ENCODE peak calls at places on chromosomes 6 and 20, in five cellular contexts. U is GM12878, K is A549, Z is HepG2, O is K562. M is an unnamed sample.

GRCh38 chr6:129575378-129576118 is 134.4 kb downstream of the ARHGAP18 start:
- DNase-seq in Z (peak), U (no peak), K (peak), O (peak), M (peak)

GRCh38 chr20:20763652-20764051 is 51.2 kb upstream of the RALGAPA2 start:
- DNase-seq in O (no peak), K (no peak), Z (no peak), U (no peak), M (no peak)

GRCh38 chr6:101668496-101668895 is 275.0 kb downstream of the GRIK2 start:
- DNase-seq in O (no peak), Z (no peak), K (no peak), U (no peak), M (no peak)

GRCh38 chr6:157644043-157644810 is 178.8 kb upstream of the SNX9 start:
- DNase-seq in U (no peak), K (peak), Z (no peak), O (no peak), M (peak)

GRCh38 chr6:108948252-108948651 is 100.0 kb downstream of the ARMC2 start:
- DNase-seq in U (no peak), K (no peak), Z (no peak), O (no peak), M (no peak)

GRCh38 chr6:43009124-43009523 is 4.6 kb downstream of the MEA1 start:
- DNase-seq in Z (peak), K (peak), U (no peak), O (peak), M (peak)

GRCh38 chr6:133041020-133041419 is 200.1 kb upstream of the EYA4 start:
- DNase-seq in U (no peak), O (peak), K (no peak), Z (no peak), M (no peak)

GRCh38 chr6:87473419-87473903 is 687 bp downstream of the SLC35A1 start:
- DNase-seq in K (peak), O (no peak), Z (peak), U (peak), M (peak)

GRCh38 chr6:27472182-27472616 is 706 bp downstream of the ZNF184 start:
- DNase-seq in K (peak), O (peak), U (peak), Z (peak), M (peak)

GRCh38 chr6:134622382-134623173 is 304.7 kb upstream of the SGK1 start:
- DNase-seq in U (no peak), K (no peak), O (no peak), Z (no peak), M (no peak)

GRCh38 chr20:43691928-43692524 is 25.1 kb downstream of the MYBL2 start:
- DNase-seq in Z (peak), K (peak), O (peak), U (no peak), M (peak)

GRCh38 chr6:126176266-126176665 is 163.6 kb upstream of the CENPW start:
- DNase-seq in K (peak), Z (peak), U (no peak), O (peak), M (peak)

GRCh38 chr6:6314601-6315000 is 5.9 kb downstream of the F13A1 start:
- DNase-seq in K (no peak), O (no peak), Z (no peak), U (no peak), M (peak)

GRCh38 chr6:160139420-160139851 is 17.8 kb downstream of the SLC22A1 start:
- DNase-seq in U (no peak), Z (no peak), O (no peak), K (peak), M (no peak)
- TF ChIP-seq MYC in U (no peak), Z (no peak), O (no peak), K (no peak), M (no peak)

DNA sequence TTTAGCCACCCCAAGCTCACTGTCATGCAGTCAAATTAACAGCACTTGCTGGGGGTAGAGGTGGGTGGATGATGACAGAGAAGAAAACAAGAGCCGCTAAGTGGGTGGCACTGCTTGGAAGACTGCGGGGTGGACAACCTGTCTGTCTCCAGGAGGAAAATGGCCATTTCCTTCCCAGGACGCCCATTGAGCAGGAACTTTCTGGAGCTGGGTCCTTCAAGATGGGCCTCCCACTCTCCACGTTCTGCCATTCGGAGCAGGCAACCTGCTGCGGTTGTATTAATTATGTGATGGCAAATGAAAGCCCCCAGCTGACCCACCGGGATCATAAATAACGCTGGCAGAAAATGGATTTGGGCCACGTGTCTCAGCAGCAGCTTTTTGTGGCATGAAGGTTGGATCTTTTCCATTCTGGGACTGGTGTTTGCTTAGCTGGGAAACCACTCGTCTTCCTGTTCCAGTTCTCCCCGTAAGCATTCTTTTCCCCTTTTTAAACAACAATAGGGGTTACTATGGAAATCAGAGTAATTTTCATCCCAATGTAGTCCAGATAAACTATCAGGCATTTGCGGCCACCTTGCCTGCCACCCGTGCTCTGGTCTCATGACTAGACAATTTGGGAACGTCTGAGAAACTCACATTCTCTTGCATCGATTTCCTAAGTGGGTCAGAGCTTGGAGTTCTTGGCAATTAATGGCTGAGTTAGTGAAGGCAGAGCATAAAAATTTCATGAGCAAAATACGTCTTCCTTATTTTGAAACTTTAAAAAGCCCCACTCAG is 215.5 kb downstream of the ANKRD60 start:
- DNase-seq in K (no peak), O (no peak), Z (no peak), U (no peak), M (no peak)
- TF ChIP-seq MAX in K (no peak), O (no peak), Z (no peak), U (no peak), M (no peak)

DNA sequence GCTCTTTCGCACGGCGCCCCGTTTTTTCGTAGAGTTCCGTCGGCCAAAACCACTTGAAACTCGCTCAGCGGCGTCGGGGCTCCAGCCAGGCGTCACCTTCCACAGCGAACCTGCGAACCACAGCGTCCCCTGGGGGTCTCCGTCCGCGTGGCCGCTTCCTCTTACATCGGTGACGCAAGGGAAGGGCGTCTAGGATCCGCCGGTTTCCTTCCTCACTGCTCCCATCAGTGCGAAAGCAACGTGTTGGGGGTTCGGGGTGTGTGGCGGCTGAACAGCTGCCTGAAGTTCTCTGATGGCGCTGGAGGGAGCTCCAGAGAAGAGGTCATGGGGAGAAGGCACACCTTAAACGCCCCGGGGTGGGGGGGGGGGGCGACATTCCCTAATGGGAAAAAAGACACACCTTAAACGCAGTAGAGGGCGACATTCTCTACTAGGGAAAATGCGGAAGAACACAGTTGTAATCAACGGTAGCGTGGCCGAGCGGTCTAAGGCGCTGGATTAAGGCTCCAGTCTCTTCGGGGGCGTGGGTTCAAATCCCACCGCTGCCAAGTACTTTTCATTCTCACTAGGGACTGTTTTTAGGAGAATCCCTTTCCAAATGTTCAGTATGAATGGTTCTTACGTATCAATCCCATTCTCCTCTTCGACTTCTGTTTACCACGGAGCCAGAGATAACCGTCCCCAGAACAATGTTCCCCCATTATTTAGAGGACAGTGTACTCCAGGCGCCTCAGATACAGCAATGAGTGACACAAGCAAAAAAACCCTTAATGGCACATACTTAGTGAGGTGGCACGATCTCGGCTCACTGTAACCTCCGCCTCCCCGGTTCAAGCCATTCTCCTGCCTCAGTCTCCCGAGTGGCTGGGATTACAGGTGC is 16.3 kb downstream of the ZNF311 start:
- DNase-seq in O (peak), K (peak), U (no peak), Z (no peak), M (peak)
- TF ChIP-seq CTCF in O (peak), K (no peak), U (no peak), Z (no peak), M (peak)

DNA sequence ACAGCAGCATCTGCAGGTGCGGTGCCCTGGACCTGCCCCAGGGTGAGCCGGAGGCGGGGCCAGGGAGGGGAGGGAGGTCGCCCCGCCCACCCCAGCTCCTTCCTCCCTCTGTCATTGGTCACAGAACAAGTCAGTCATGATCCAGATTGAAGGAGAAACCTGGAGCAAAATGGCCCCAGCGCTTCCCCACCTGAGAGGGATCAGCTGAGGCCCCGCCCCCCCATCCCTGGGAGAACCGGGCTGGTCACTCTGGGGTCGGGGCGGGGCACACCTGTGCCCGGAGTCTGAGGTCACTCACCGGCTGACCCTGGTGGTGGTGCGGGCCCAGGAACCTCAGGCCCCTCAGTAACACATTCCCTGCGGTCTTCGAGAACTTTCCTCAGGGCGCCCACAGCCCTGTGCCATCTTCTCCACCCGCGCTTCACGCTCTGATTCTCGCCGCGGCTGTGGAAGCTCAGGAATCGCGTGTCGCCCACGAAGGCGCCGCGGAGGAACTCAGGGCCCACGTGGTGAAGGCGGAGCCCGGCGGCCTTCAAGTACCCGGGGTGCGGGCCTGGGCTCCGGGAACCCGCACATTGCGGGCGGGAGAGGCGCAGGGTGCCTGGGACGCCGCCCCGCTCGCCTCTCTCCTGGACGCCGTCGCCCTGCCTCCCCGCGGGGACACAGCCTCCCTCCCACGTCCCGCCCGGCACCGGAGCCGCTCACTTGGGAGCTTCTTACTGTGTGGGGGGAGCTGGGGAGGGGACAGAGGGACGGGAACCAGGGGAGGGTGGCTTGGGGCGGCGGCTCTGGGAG is 36.4 kb upstream of the HLA-C start:
- DNase-seq in U (no peak), K (peak), O (peak), Z (no peak), M (no peak)
- TF ChIP-seq MYC in U (no peak), K (no peak), O (no peak), Z (no peak), M (no peak)

DNA sequence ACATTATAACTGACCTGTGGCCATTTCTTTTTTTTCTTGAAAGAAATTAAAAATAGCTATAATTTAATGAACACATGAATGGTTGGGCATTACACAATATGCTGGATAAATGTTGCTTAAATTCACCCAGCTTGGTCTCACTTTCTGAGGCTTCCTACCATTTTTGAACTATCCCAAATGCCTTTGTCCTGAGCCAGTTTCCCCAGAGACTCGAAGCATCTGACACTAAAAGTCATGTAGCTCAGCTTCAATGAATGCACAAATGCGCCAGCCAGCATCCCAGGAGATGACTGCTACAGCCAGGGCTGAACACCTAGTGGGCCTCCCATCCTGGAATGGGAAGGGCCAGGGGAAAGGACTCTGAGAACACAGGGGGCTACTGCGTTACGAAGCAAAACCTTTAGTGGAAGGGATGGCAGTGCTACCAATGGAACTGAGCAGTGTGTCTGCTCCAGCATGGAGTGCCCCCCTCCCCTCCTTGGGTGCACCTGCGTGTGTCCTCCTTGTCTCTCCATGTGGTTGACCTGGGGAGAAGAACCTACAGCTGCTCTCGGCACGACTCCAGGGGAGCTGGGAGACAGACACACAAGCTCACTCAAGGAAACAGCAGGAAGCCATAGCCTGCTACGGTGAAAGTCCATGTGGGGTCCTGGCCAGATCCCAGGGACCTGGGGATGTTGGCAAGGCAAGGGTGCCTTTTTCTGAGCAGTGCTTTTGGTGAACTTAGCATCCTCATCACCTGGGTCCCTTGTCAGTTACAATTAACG is 60.9 kb downstream of the IRF4 start:
- DNase-seq in K (no peak), U (no peak), Z (no peak), O (no peak), M (no peak)
- TF ChIP-seq MAX in K (no peak), U (no peak), Z (no peak), O (no peak), M (no peak)

DNA sequence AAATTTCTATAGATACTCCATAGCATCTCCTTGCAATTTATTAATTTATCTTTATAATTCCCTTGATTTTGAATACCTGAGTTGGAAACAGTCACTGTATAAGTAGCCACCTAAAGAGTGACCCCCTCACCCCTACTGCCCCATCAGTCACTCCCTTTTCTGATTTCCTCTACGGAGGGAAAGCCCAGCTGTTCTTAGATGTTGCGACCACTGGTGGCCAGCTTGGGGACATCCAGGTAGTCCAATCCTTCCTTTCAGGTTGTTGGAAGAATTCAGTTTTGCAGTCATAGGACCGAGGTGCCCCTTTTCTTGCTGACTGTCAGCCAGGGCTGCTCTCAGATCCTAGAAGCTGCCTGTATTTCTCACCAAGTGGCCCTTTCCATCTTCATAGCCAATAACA is 87.8 kb downstream of the BMP6 start:
- DNase-seq in U (no peak), K (peak), Z (peak), O (peak), M (no peak)
- TF ChIP-seq CTCF in U (no peak), K (no peak), Z (peak), O (peak), M (no peak)

GRCh38 chr6:154548130-154548830 is 37.8 kb upstream of the CNKSR3 start:
- DNase-seq in K (no peak), Z (no peak), U (no peak), O (no peak), M (no peak)
- TF ChIP-seq MYC in K (no peak), Z (no peak), U (no peak), O (no peak), M (no peak)